ENCODE peak calls at places on chromosomes 12 and 14, in eight cellular contexts. M is AML-193, F is HTR-8/SVneo, J is HEK293T, L is NCI-H748 treated with DMSO at 0.1 percent for 48 hours, E is AG08395, H is KBM-7, W is mesothelial cell of epicardium. I is an unnamed sample.

GRCh38 chr12:105843989-105844768 is 294.6 kb downstream of the NUAK1 start:
- DNase-seq in F (no peak), W (no peak), M (no peak), J (no peak), L (no peak), E (peak; percentile 48), H (no peak), I (no peak)

GRCh38 chr14:104433401-104434213 is 146.0 kb upstream of the C14orf180 start:
- DNase-seq in J (no peak), H (no peak), E (no peak), F (no peak), M (no peak), L (no peak), W (no peak), I (no peak)

GRCh38 chr12:96687719-96688118 is 198.3 kb downstream of the CFAP54 start:
- DNase-seq in L (no peak), M (no peak), F (no peak), E (no peak), W (no peak), J (no peak), H (no peak), I (no peak)

GRCh38 chr12:70178038-70178437 is 65.2 kb upstream of the CNOT2 start:
- DNase-seq in E (no peak), L (no peak), F (no peak), H (no peak), M (no peak), W (no peak), J (no peak), I (no peak)

GRCh38 chr14:22194669-22195068 is 394.4 kb downstream of the DAD1 start:
- DNase-seq in L (no peak), F (no peak), E (no peak), H (no peak), W (no peak), M (no peak), J (no peak), I (no peak)

GRCh38 chr12:109759076-109759420 is 45.4 kb downstream of the FAM222A start:
- DNase-seq in H (no peak), E (no peak), W (no peak), F (no peak), M (no peak), J (no peak), L (no peak), I (no peak)

GRCh38 chr14:61461808-61462275 is 140.5 kb downstream of the PRKCH start:
- DNase-seq in F (peak; percentile 98), W (no peak), H (peak; percentile 86), J (peak; percentile 67), M (peak; percentile 69), E (peak; percentile 74), L (peak; percentile 68), I (no peak)

GRCh38 chr14:74979442-74980397 is 23.0 kb upstream of the EIF2B2 start:
- DNase-seq in F (peak; percentile 89), W (no peak), L (no peak), M (no peak), J (peak; percentile 27), E (peak; percentile 28), H (no peak), I (no peak)

GRCh38 chr14:35557221-35557747 is 23.3 kb downstream of the INSM2 start:
- DNase-seq in H (no peak), W (no peak), L (no peak), E (no peak), F (no peak), J (no peak), M (no peak), I (no peak)

I was measured in thyroid gland.